ENCODE peak calls at places on chromosomes 7 and 10, in four cellular contexts. I is RWPE1, J is NCI-H774, O is D341Med. Q is an unnamed sample.

GRCh38 chr7:150976529-150977381 is 1.4 kb downstream of the KCNH2 start:
- DNase-seq in I (no peak), O (no peak), J (peak; percentile 16), Q (peak; percentile 85)

GRCh38 chr10:121813857-121814256 is 114.0 kb downstream of the ATE1 start:
- DNase-seq in I (no peak), J (no peak), O (no peak), Q (no peak)

GRCh38 chr10:101997803-101998202 is 58.2 kb downstream of the ARMH3 start:
- DNase-seq in I (no peak), O (no peak), J (no peak), Q (no peak)

GRCh38 chr10:133123050-133123745 is 35.5 kb downstream of the ADGRA1 start:
- DNase-seq in O (no peak), I (no peak), J (no peak), Q (no peak)

GRCh38 chr7:157906583-157906982 is 569.8 kb downstream of the DNAJB6 start:
- DNase-seq in J (no peak), I (no peak), O (no peak), Q (no peak)

GRCh38 chr10:130360826-130361311 is 224.7 kb downstream of the GLRX3 start:
- DNase-seq in J (peak; percentile 25), I (no peak), O (no peak), Q (peak; percentile 84)

GRCh38 chr7:20834656-20835055 is 48.0 kb upstream of the SP8 start:
- DNase-seq in J (no peak), I (peak; percentile 11), O (no peak), Q (no peak)

GRCh38 chr7:105776068-105776790 is 100.2 kb downstream of the ATXN7L1 start:
- DNase-seq in I (peak; percentile 89), O (no peak), J (no peak), Q (no peak)

GRCh38 chr7:134632937-134633540 is 13.6 kb upstream of the BPGM start:
- DNase-seq in I (peak; percentile 36), J (no peak), O (peak; percentile 59), Q (peak; percentile 34)

GRCh38 chr10:30897045-30897444 is 134.6 kb downstream of the ZNF438 start:
- DNase-seq in J (no peak), I (no peak), O (no peak), Q (no peak)

GRCh38 chr10:102542800-102543418 is 39.1 kb downstream of the SUFU start:
- DNase-seq in O (no peak), I (no peak), J (no peak), Q (no peak)

GRCh38 chr7:33237034-33237433 is 107.7 kb downstream of the BBS9 start:
- DNase-seq in I (no peak), O (no peak), J (no peak), Q (no peak)

GRCh38 chr7:131087756-131088658 is 239.7 kb upstream of the MKLN1 start:
- DNase-seq in O (no peak), I (no peak), J (no peak), Q (no peak)

GRCh38 chr7:83594076-83594475 is 54.9 kb downstream of the SEMA3E start:
- DNase-seq in I (no peak), O (no peak), J (peak; percentile 77), Q (no peak)

GRCh38 chr7:55884321-55884720 is 2.9 kb upstream of the ZNF713 start:
- DNase-seq in I (no peak), O (no peak), J (no peak), Q (no peak)

GRCh38 chr10:128711776-128712175 is 585.6 kb upstream of the MKI67 start:
- DNase-seq in I (no peak), O (no peak), J (no peak), Q (no peak)

GRCh38 chr7:15947749-15948148 is 261.3 kb upstream of the MEOX2 start:
- DNase-seq in J (no peak), I (no peak), O (no peak), Q (no peak)

GRCh38 chr10:77386833-77387232 is 250.8 kb downstream of the KCNMA1 start:
- DNase-seq in O (no peak), I (no peak), J (no peak), Q (no peak)

GRCh38 chr10:113273877-113274829 is 278.7 kb upstream of the HABP2 start:
- DNase-seq in O (no peak), I (no peak), J (no peak), Q (no peak)

GRCh38 chr7:47327698-47328391 is 254.1 kb downstream of the TNS3 start:
- DNase-seq in O (no peak), J (no peak), I (peak; percentile 72), Q (peak; percentile 62)

GRCh38 chr10:103280505-103280904 is 3.6 kb downstream of the INA start:
- DNase-seq in O (no peak), J (no peak), I (no peak), Q (no peak)

GRCh38 chr7:139647812-139648616 is 124.5 kb downstream of the CLEC2L start:
- DNase-seq in J (no peak), I (no peak), O (no peak), Q (no peak)

GRCh38 chr10:75772153-75772887 is 340.9 kb downstream of the LRMDA start:
- DNase-seq in I (peak; percentile 12), O (no peak), J (peak; percentile 49), Q (no peak)

GRCh38 chr10:3048114-3049019 is 19.0 kb upstream of the PFKP start:
- DNase-seq in I (no peak), O (no peak), J (no peak), Q (no peak)

GRCh38 chr7:87234949-87235348 is 15.4 kb upstream of the TMEM243 start:
- DNase-seq in I (no peak), O (no peak), J (no peak), Q (no peak)

GRCh38 chr10:133044502-133044901 is 43.2 kb upstream of the ADGRA1 start:
- DNase-seq in O (no peak), I (no peak), J (no peak), Q (no peak)

GRCh38 chr10:62992145-62992721 is 140.9 kb upstream of the NRBF2 start:
- DNase-seq in I (no peak), J (no peak), O (no peak), Q (no peak)

GRCh38 chr7:762891-763290 is 35.8 kb upstream of the PRKAR1B start:
- DNase-seq in J (no peak), O (no peak), I (no peak), Q (no peak)

GRCh38 chr10:114537791-114538543 is 120.1 kb downstream of the ABLIM1 start:
- DNase-seq in I (no peak), O (no peak), J (no peak), Q (no peak)

GRCh38 chr10:8088504-8088903 is 34.0 kb downstream of the GATA3 start:
- DNase-seq in I (no peak), J (no peak), O (no peak), Q (no peak)

GRCh38 chr10:60942604-60943269 is 1.2 kb downstream of the RHOBTB1 start:
- DNase-seq in I (no peak), O (no peak), J (no peak), Q (peak; percentile 16)

GRCh38 chr10:123140983-123141390 is 5.2 kb downstream of the HMX3 start:
- DNase-seq in J (no peak), I (no peak), O (no peak), Q (no peak)

GRCh38 chr7:108669958-108670357 is 100.3 kb downstream of the DNAJB9 start:
- DNase-seq in O (no peak), J (no peak), I (no peak), Q (no peak)

GRCh38 chr10:30819306-30820190 is 190.0 kb upstream of the LYZL2 start:
- DNase-seq in J (no peak), I (no peak), O (no peak), Q (peak; percentile 53)

GRCh38 chr7:92584953-92585352 is 5.2 kb downstream of the FAM133B start:
- DNase-seq in J (no peak), I (peak; percentile 21), O (no peak), Q (peak; percentile 33)

GRCh38 chr7:115435178-115435577 is 513.3 kb downstream of the MDFIC start:
- DNase-seq in J (no peak), I (no peak), O (no peak), Q (no peak)

GRCh38 chr10:85581357-85581756 is 785.2 kb downstream of the GRID1 start:
- DNase-seq in J (no peak), O (no peak), I (no peak), Q (no peak)

GRCh38 chr7:94540428-94540827 is 30.8 kb downstream of the CASD1 start:
- DNase-seq in I (no peak), J (no peak), O (no peak), Q (no peak)

Q was measured in SK-N-SH.